ENCODE peak calls at places on chromosomes 3 and 15, in eight cellular contexts. P, Z, L, A, D, B, I and R are unnamed samples.

GRCh38 chr3:168589376-168589775 is 493.7 kb upstream of the GOLIM4 start:
- DNase-seq in P (no peak), Z (no peak), L (no peak), A (no peak), D (no peak), B (no peak), I (no peak), R (no peak)

GRCh38 chr3:149340310-149340933 is 7.0 kb upstream of the TM4SF18 start:
- DNase-seq in P (no peak), Z (no peak), L (no peak), A (no peak), D (no peak), B (peak; percentile 80), I (no peak), R (no peak)

GRCh38 chr3:156307704-156308103 is 187.3 kb downstream of the KCNAB1 start:
- DNase-seq in P (no peak), Z (no peak), L (no peak), A (no peak), D (no peak), B (no peak), I (no peak), R (no peak)

GRCh38 chr15:67838789-67839332 is 984 bp downstream of the RNU6-1 start:
- DNase-seq in P (no peak), Z (no peak), L (no peak), A (peak; percentile 90), D (no peak), B (no peak), I (no peak), R (peak; percentile 76)

GRCh38 chr15:92864127-92864814 is 35.9 kb upstream of the CHD2 start:
- DNase-seq in P (no peak), Z (no peak), L (no peak), A (no peak), D (no peak), B (no peak), I (no peak), R (no peak)

GRCh38 chr15:74040115-74040850 is 42.1 kb downstream of the GOLGA6A start:
- DNase-seq in P (no peak), Z (no peak), L (no peak), A (peak; percentile 87), D (no peak), B (peak; percentile 15), I (no peak), R (no peak)

GRCh38 chr3:88057650-88058321 is 1.0 kb downstream of the CGGBP1 start:
- DNase-seq in P (no peak), Z (no peak), L (peak; percentile 2), A (no peak), D (no peak), B (no peak), I (no peak), R (no peak)

GRCh38 chr3:141845407-141846049 is 30.9 kb upstream of the ATP1B3 start:
- DNase-seq in P (no peak), Z (no peak), L (peak; percentile 16), A (no peak), D (peak; percentile 26), B (no peak), I (peak; percentile 40), R (no peak)

GRCh38 chr3:182795383-182795782 is 2.1 kb downstream of the ATP11B start:
- DNase-seq in P (no peak), Z (no peak), L (peak; percentile 33), A (no peak), D (peak; percentile 48), B (no peak), I (peak; percentile 65), R (no peak)

GRCh38 chr3:65500398-65501306 is 538.1 kb downstream of the MAGI1 start:
- DNase-seq in P (no peak), Z (no peak), L (no peak), A (no peak), D (no peak), B (no peak), I (no peak), R (no peak)

GRCh38 chr3:78831446-78831972 is 936.3 kb downstream of the ROBO1 start:
- DNase-seq in P (no peak), Z (no peak), L (no peak), A (no peak), D (no peak), B (no peak), I (no peak), R (no peak)

GRCh38 chr15:70121656-70122297 is 24.1 kb upstream of the TLE3 start:
- DNase-seq in P (no peak), Z (no peak), L (no peak), A (peak; percentile 87), D (no peak), B (peak; percentile 54), I (no peak), R (no peak)

GRCh38 chr3:20511863-20512262 is 325.9 kb upstream of the SGO1 start:
- DNase-seq in P (no peak), Z (no peak), L (no peak), A (no peak), D (no peak), B (peak; percentile 49), I (no peak), R (no peak)

GRCh38 chr3:189820365-189820720 is 189.2 kb downstream of the TP63 start:
- DNase-seq in P (no peak), Z (no peak), L (no peak), A (no peak), D (no peak), B (peak; percentile 69), I (no peak), R (no peak)

GRCh38 chr3:10358309-10358980 is 37.5 kb upstream of the SEC13 start:
- DNase-seq in P (no peak), Z (no peak), L (no peak), A (no peak), D (no peak), B (no peak), I (no peak), R (no peak)

GRCh38 chr15:39156166-39156565 is 424.7 kb upstream of the THBS1 start:
- DNase-seq in P (no peak), Z (no peak), L (no peak), A (no peak), D (no peak), B (no peak), I (no peak), R (no peak)

GRCh38 chr15:70091649-70092461 is 5.9 kb downstream of the TLE3 start:
- DNase-seq in P (no peak), Z (no peak), L (no peak), A (no peak), D (no peak), B (no peak), I (no peak), R (no peak)

GRCh38 chr3:18679226-18679625 is 254.1 kb upstream of the SATB1 start:
- DNase-seq in P (no peak), Z (no peak), L (peak; percentile 16), A (no peak), D (peak; percentile 13), B (no peak), I (no peak), R (no peak)

GRCh38 chr3:56889131-56889530 is 87.4 kb upstream of the ARHGEF3 start:
- DNase-seq in P (no peak), Z (no peak), L (no peak), A (no peak), D (no peak), B (no peak), I (no peak), R (no peak)

GRCh38 chr3:79113821-79114220 is 654.0 kb downstream of the ROBO1 start:
- DNase-seq in P (no peak), Z (no peak), L (no peak), A (no peak), D (no peak), B (no peak), I (no peak), R (no peak)

GRCh38 chr3:13104511-13104910 is 31.3 kb upstream of the IQSEC1 start:
- DNase-seq in P (no peak), Z (no peak), L (no peak), A (peak; percentile 61), D (no peak), B (no peak), I (no peak), R (peak; percentile 55)

GRCh38 chr3:97138914-97139541 is 324.6 kb downstream of the EPHA6 start:
- DNase-seq in P (no peak), Z (no peak), L (no peak), A (no peak), D (no peak), B (peak; percentile 46), I (no peak), R (no peak)